ENCODE peak calls at places on chromosomes 11 and 22, in five cellular contexts. R, A, O, Z and C are unnamed samples.

GRCh38 chr11:3231851-3232744 is at the start of gene MRGPRE:
- DNase-seq in O (no peak), R (peak), A (no peak), Z (no peak), C (no peak)

GRCh38 chr11:128940603-128941002 is 2.1 kb downstream of the TP53AIP1 start:
- DNase-seq in Z (no peak), O (no peak), A (no peak), R (no peak), C (no peak)

GRCh38 chr11:92916299-92916698 is 53.2 kb upstream of the MTNR1B start:
- DNase-seq in O (no peak), Z (no peak), A (no peak), R (no peak), C (no peak)

GRCh38 chr11:113176971-113177370 is 137.4 kb upstream of the TTC12 start:
- DNase-seq in Z (no peak), O (no peak), R (no peak), A (no peak), C (no peak)

GRCh38 chr11:59833602-59834001 is 11.7 kb downstream of the CBLIF start:
- DNase-seq in Z (no peak), O (no peak), R (no peak), A (no peak), C (no peak)

GRCh38 chr11:104526006-104526405 is 362.1 kb upstream of the PDGFD start:
- DNase-seq in O (no peak), Z (no peak), R (no peak), A (no peak), C (no peak)

GRCh38 chr11:72975778-72976520 is 161.7 kb downstream of the ATG16L2 start:
- DNase-seq in Z (no peak), R (no peak), O (no peak), A (no peak), C (no peak)

GRCh38 chr11:112588252-112588668 is 327.6 kb upstream of the PLET1 start:
- DNase-seq in Z (peak), R (peak), A (peak), O (peak), C (no peak)

GRCh38 chr11:14029971-14030531 is 67.5 kb downstream of the SPON1 start:
- DNase-seq in Z (no peak), A (no peak), O (peak), R (no peak), C (no peak)

GRCh38 chr22:29814003-29814402 is 24.1 kb downstream of the ASCC2 start:
- DNase-seq in O (no peak), A (no peak), R (no peak), Z (no peak), C (no peak)

DNA sequence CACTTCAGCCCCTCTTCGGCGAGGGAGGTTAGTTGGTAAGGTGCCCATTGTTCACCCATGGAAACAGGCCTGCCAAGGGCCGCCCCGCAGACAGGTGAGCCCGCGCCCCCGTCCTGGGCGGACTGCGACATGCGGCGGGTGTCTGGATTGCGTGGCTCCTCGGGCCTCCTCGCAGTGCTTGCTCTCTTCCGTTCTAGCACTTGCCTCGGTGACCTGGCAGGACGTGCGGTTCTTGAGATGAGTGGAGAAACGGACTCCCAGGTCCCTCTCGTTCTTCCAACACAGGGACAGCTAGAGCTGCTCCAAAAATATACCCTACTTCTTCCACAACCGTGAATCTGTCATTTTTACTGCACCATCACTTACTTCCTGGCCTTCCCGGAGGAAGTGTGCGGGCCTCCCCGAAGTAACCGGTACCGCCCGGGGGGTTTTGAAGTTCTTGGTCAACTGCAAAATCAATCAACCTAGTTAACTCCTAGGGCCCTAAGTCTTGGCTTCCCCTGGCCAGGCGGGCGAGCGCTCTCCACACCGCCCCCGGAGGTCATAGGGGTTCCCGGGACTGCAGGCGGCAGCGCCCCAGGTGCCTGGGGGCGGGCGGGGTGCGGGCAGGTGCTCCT is 745 bp upstream of the ZBTB44 start:
- DNase-seq in A (peak), Z (peak), R (peak), O (peak), C (no peak)
- TF ChIP-seq CTCF in A (no peak), Z (peak), R (peak), O (no peak), C (no peak)

GRCh38 chr22:43270314-43270908 is 72.8 kb downstream of the SCUBE1 start:
- DNase-seq in A (peak), O (peak), R (peak), Z (no peak), C (no peak)
- TF ChIP-seq CTCF in A (peak), O (peak), R (peak), Z (peak), C (no peak)

GRCh38 chr22:39181356-39181755 is 28.9 kb upstream of the CBX7 start:
- DNase-seq in Z (no peak), O (no peak), A (no peak), R (no peak), C (no peak)

GRCh38 chr22:39179401-39179827 is 26.9 kb upstream of the CBX7 start:
- DNase-seq in O (no peak), Z (no peak), R (peak), A (no peak), C (no peak)

GRCh38 chr22:39181778-39182177 is 29.3 kb upstream of the CBX7 start:
- DNase-seq in Z (no peak), O (no peak), R (no peak), A (no peak), C (no peak)

GRCh38 chr22:39179841-39180335 is 27.4 kb upstream of the CBX7 start:
- DNase-seq in Z (no peak), R (peak), A (no peak), O (no peak), C (no peak)

GRCh38 chr22:39180566-39180965 is 28.1 kb upstream of the CBX7 start:
- DNase-seq in R (no peak), Z (no peak), O (no peak), A (no peak), C (no peak)
- TF ChIP-seq CTCF in R (no peak), Z (no peak), O (no peak), A (no peak), C (no peak)

GRCh38 chr11:31870609-31871309 is 59.6 kb upstream of the PAX6 start:
- DNase-seq in R (peak), O (peak), A (peak), Z (peak), C (peak)
- TF ChIP-seq CTCF in R (peak), O (peak), A (peak), Z (peak), C (peak)

GRCh38 chr22:20438066-20438677 is 547 bp upstream of the SCARF2 start:
- DNase-seq in A (no peak), R (peak), Z (no peak), O (no peak), C (no peak)

GRCh38 chr22:20439928-20440575 is 2.4 kb upstream of the SCARF2 start:
- DNase-seq in A (no peak), R (no peak), Z (no peak), O (no peak), C (no peak)

GRCh38 chr22:20437253-20438065 is at the start of gene SCARF2:
- DNase-seq in R (peak), O (no peak), Z (peak), A (peak), C (peak)

GRCh38 chr22:20439556-20439927 is 1.9 kb upstream of the SCARF2 start:
- DNase-seq in R (no peak), Z (no peak), O (no peak), A (no peak), C (no peak)

DNA sequence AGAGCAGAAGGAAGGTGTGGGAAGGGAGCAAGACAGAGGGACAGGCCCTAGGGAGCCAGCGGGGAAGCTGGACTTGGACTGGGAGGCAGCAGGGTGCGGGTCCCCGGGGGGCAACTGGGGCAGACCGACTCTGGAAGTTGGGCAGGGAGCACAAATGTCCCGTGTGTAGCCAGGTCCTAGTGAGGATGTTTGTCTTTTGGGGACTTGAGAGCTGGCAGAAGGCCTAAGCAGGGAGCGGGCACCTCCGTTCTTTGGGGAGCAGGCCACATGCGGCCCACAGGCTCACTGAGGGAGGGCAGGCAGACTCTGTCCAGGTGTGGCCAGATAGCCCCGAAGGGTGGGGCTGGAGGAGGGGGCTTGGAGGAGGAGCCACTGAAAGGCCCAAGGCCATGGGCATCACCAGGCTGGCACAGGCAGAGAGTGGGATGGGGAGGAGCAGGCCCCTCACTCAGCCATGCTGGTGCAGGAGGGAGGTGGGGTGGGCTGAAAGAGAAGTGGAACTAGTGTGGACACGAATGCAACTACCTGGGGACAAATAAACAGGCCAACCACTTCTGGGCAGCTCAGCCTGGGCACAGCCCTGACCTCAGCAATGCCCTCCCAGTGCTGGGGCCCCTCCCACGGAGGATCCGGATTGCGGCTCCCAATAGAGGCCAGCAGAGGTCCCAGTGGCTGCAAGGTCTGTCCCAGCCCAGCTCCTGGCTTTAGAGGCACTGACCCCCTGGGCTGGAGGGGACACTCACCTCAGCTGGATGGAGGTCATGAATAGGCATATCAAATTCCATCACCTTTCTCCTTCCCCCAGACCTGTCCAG is 1.3 kb upstream of the SCARF2 start:
- DNase-seq in R (peak), Z (no peak), O (no peak), A (no peak), C (no peak)
- TF ChIP-seq CTCF in R (peak), Z (no peak), O (no peak), A (no peak), C (no peak)

DNA sequence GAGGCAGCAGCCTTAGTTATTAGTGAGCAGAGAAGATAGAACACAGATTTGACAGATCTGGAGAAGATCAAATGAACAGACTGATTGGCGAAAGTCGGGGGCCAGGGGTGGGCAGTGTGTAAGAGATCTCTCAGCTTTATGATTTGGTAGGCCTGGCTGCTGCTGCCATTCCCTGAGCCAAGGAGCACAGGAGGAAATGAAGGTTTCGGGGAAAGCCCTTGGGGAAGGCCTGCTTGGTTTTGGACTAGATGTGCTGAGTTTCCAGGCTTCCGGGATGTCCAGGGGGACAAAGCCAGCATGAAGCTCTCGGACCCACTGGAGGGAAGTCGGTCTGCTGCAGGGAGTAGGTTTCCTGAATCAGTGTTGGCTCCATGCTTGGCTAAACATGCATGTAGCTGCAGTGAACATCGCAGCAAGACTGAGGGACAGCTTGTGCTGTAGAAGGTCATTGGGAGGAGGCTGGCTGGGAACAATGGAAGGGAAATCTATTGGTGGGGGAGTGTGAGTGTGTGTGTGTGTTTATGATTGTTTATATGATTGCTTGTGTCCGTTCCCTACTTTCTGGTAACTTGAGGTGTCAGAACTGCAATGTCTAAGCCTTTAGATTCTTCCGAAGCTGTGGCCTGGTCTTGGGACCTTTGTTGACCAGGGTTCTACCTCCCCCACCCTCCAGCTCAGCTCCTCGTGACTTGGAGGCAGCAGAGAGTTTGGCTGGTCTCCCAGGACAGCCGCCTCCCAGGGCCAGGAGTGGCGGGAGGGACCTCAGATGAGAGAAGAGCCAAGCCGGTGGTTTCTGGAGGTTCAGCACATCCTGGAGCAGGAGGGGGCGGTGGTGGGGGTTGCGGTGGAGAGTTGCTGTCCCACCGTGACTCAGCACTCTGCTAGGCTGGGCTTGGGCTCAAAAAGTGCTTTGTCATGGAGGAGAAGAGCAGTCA is 4.0 kb upstream of the FTH1 start:
- DNase-seq in R (peak), A (peak), Z (peak), O (peak), C (peak)
- TF ChIP-seq CTCF in R (no peak), A (no peak), Z (no peak), O (no peak), C (no peak)